ENCODE peak calls at places on chromosome 21, in four cellular contexts. N is breast epithelium, G is mammary epithelial cell, Y is lower lobe of right lung. W is an unnamed sample. For H3K27me3, the result is how much of the 10 kb centered on the place peaks cover.

GRCh38 chr21:38956791-38957571 is 151.3 kb downstream of the ETS2 start:
- DNase-seq in N (no peak), G (no peak), Y (peak), W (no peak)

GRCh38 chr21:25955646-25956045 is 214.9 kb downstream of the APP start:
- DNase-seq in N (no peak), G (no peak), Y (no peak), W (no peak)

GRCh38 chr21:33198346-33199135 is 31.2 kb upstream of the IFNAR2 start:
- DNase-seq in N (no peak), G (no peak), Y (peak), W (no peak)

GRCh38 chr21:37266515-37267221 is 466 bp downstream of the VPS26C start:
- DNase-seq in N (peak), G (no peak), Y (peak), W (peak)

GRCh38 chr21:43571976-43572375 is 87.3 kb downstream of the HSF2BP start:
- DNase-seq in N (no peak), G (no peak), Y (no peak), W (no peak)

GRCh38 chr21:43917515-43918384 is 52.7 kb downstream of the AGPAT3 start:
- DNase-seq in N (no peak), G (peak), Y (peak), W (no peak)

GRCh38 chr21:28298251-28298672 is 694.4 kb downstream of the LTN1 start:
- DNase-seq in N (no peak), G (peak), Y (no peak), W (peak)

GRCh38 chr21:28554660-28555475 is 437.8 kb downstream of the LTN1 start:
- DNase-seq in N (no peak), G (peak), Y (no peak), W (no peak)

GRCh38 chr21:37431243-37431642 is 64.7 kb downstream of the DYRK1A start:
- DNase-seq in N (no peak), G (no peak), Y (no peak), W (no peak)

GRCh38 chr21:37149411-37149810 is 76.4 kb downstream of the TTC3 start:
- DNase-seq in N (no peak), G (peak), Y (no peak), W (peak)

GRCh38 chr21:16047857-16048256 is 318.1 kb downstream of the USP25 start:
- DNase-seq in N (no peak), G (no peak), Y (no peak), W (no peak)
- H3K4me3 ChIP-seq in N (no peak), G (no peak), Y (no peak), W (no peak)

GRCh38 chr21:24895885-24896734 is 711.2 kb downstream of the MRPL39 start:
- DNase-seq in N (no peak), G (no peak), Y (no peak), W (no peak)
- TF ChIP-seq CTCF in N (no peak), G (no peak), Y (no peak), W (no peak)

GRCh38 chr21:45041984-45042663 is 32.3 kb upstream of the ADARB1 start:
- DNase-seq in N (no peak), G (no peak), Y (no peak), W (no peak)
- H3K27me3 ChIP-seq in N (under half), G (under half), Y (under half), W (under half)

GRCh38 chr21:42426876-42427480 is 23.3 kb downstream of the UBASH3A start:
- DNase-seq in N (no peak), G (no peak), Y (no peak), W (no peak)

GRCh38 chr21:42430570-42430969 is 26.9 kb downstream of the UBASH3A start:
- DNase-seq in N (peak), G (no peak), Y (no peak), W (no peak)

GRCh38 chr21:42427809-42428419 is 24.2 kb downstream of the UBASH3A start:
- DNase-seq in N (no peak), G (no peak), Y (no peak), W (no peak)

GRCh38 chr21:42429856-42430255 is 26.2 kb downstream of the UBASH3A start:
- DNase-seq in N (no peak), G (no peak), Y (no peak), W (no peak)

GRCh38 chr21:42429021-42429420 is 25.3 kb downstream of the UBASH3A start:
- DNase-seq in N (no peak), G (no peak), Y (no peak), W (no peak)
- H3K4me3 ChIP-seq in N (no peak), G (no peak), Y (no peak), W (no peak)

DNA sequence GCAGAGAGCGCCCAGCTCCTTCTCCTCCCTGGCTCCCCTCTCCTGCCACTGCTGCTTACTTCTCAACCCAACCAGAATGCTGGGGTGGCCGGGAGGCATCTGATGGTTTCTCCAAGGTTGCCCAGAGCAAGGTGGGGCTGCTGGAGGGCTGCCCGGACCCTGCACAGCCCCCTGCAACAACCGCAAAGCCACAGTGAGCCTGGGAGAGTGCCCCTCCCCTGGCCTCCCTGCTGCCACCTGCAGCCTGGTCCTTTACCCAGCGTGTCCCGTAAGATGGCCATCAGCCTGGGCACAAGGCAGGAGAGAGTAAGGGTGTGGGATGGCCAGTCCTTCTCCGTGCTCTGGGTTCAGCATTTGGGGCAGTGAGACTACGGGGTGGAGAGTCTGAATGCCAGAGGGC is 17.0 kb downstream of the MX2 start:
- DNase-seq in N (no peak), G (no peak), Y (no peak), W (no peak)
- TF ChIP-seq CTCF in N (no peak), G (no peak), Y (no peak), W (no peak)

W was measured in bronchial epithelial cell.